ENCODE peak calls at places on chromosomes 5 and 9, in nine cellular contexts. K is lung; N is neural progenitor cell; M is stimulated activated CD8-positive, alpha-beta memory T cell treated with anti-CD3 and anti-CD28 coated beads, Interleukin-15, amount 100 ng/mL, for 48 hours; W is GM03348; Q is AG20443; F is RPMI7951; V is activated naive CD4-positive, alpha-beta T cell treated with Interleukin-2 at 50 U/mL for 16 hours; J is pulmonary artery endothelial cell. X is an unnamed sample.

GRCh38 chr5:174145821-174146220 is 100.3 kb downstream of the NSG2 start:
- DNase-seq in K (no peak), N (peak; percentile 65), M (peak; percentile 2), W (no peak), Q (no peak), F (no peak), V (no peak), J (no peak), X (peak; percentile 70)

GRCh38 chr5:51226420-51226735 is 156.9 kb upstream of the ISL1 start:
- DNase-seq in K (no peak), N (peak; percentile 52), M (no peak), W (no peak), Q (no peak), F (no peak), V (no peak), J (no peak), X (peak; percentile 94)

GRCh38 chr5:138972836-138973235 is 97.7 kb upstream of the LRRTM2 start:
- DNase-seq in K (no peak), N (peak; percentile 28), M (no peak), W (no peak), Q (no peak), F (no peak), V (no peak), J (no peak), X (peak; percentile 54)

GRCh38 chr9:133958756-133959155 is 33.4 kb downstream of the VAV2 start:
- DNase-seq in K (no peak), N (no peak), M (no peak), W (no peak), Q (no peak), F (no peak), V (no peak), J (no peak), X (no peak)

GRCh38 chr5:170121321-170121720 is 15.6 kb downstream of the FOXI1 start:
- DNase-seq in K (no peak), N (no peak), M (no peak), W (peak; percentile 41), Q (peak; percentile 43), F (no peak), V (no peak), J (no peak), X (no peak)

GRCh38 chr9:127384901-127385300 is 12.1 kb upstream of the SLC2A8 start:
- DNase-seq in K (no peak), N (no peak), M (no peak), W (no peak), Q (no peak), F (no peak), V (no peak), J (no peak), X (peak; percentile 60)

GRCh38 chr5:95759634-95760033 is 28.5 kb downstream of the RHOBTB3 start:
- DNase-seq in K (no peak), N (no peak), M (no peak), W (peak; percentile 39), Q (peak; percentile 36), F (peak; percentile 73), V (no peak), J (no peak), X (no peak)

GRCh38 chr5:118592678-118593328 is 395.5 kb downstream of the DTWD2 start:
- DNase-seq in K (no peak), N (peak; percentile 31), M (no peak), W (no peak), Q (no peak), F (no peak), V (no peak), J (no peak), X (peak; percentile 64)

GRCh38 chr9:116391306-116391900 is 237.8 kb downstream of the PAPPA start:
- DNase-seq in K (no peak), N (no peak), M (no peak), W (peak; percentile 82), Q (peak; percentile 78), F (peak; percentile 61), V (no peak), J (no peak), X (no peak)

GRCh38 chr9:73079326-73079725 is 72.3 kb upstream of the ANXA1 start:
- DNase-seq in K (no peak), N (no peak), M (no peak), W (no peak), Q (no peak), F (no peak), V (no peak), J (no peak), X (peak; percentile 49)

GRCh38 chr5:169974121-169974770 is 6.0 kb downstream of the INSYN2B start:
- DNase-seq in K (no peak), N (no peak), M (no peak), W (no peak), Q (no peak), F (no peak), V (no peak), J (no peak), X (no peak)

GRCh38 chr5:64864171-64864570 is 95.4 kb downstream of the CWC27 start:
- DNase-seq in K (no peak), N (no peak), M (no peak), W (no peak), Q (no peak), F (no peak), V (no peak), J (no peak), X (no peak)

GRCh38 chr9:96218821-96219614 is 83.0 kb downstream of the HSD17B3 start:
- DNase-seq in K (no peak), N (no peak), M (no peak), W (no peak), Q (no peak), F (peak; percentile 24), V (no peak), J (no peak), X (peak; percentile 27)